ENCODE peak calls at places on chromosomes 5 and 9, in eight cellular contexts. N, C, M, B, L, E, Q and I are unnamed samples.

GRCh38 chr5:1686066-1686802 is 113.4 kb downstream of the MRPL36 start:
- DNase-seq in N (no peak), C (no peak), M (peak; percentile 86), B (no peak), L (peak; percentile 6), E (no peak), Q (no peak), I (no peak)

GRCh38 chr5:157710887-157711286 is 20.3 kb upstream of the THG1L start:
- DNase-seq in N (no peak), C (no peak), M (no peak), B (no peak), L (no peak), E (no peak), Q (no peak), I (no peak)

GRCh38 chr9:101527066-101527465 is 6.6 kb upstream of the RNF20 start:
- DNase-seq in N (no peak), C (peak; percentile 21), M (no peak), B (no peak), L (no peak), E (no peak), Q (no peak), I (no peak)

GRCh38 chr9:3332802-3333201 is 193.0 kb downstream of the RFX3 start:
- DNase-seq in N (no peak), C (no peak), M (no peak), B (peak; percentile 88), L (no peak), E (no peak), Q (no peak), I (no peak)

GRCh38 chr5:134043793-134044525 is 39.2 kb upstream of the VDAC1 start:
- DNase-seq in N (no peak), C (no peak), M (no peak), B (no peak), L (no peak), E (no peak), Q (no peak), I (no peak)

GRCh38 chr5:91670565-91670964 is 287.4 kb upstream of the ARRDC3 start:
- DNase-seq in N (no peak), C (no peak), M (no peak), B (no peak), L (no peak), E (peak; percentile 26), Q (no peak), I (no peak)

GRCh38 chr5:93099902-93100347 is 481.1 kb downstream of the NR2F1-AS1 start:
- DNase-seq in N (no peak), C (no peak), M (no peak), B (no peak), L (no peak), E (no peak), Q (no peak), I (no peak)

GRCh38 chr9:109206670-109207069 is 39.6 kb upstream of the FRRS1L start:
- DNase-seq in N (no peak), C (peak; percentile 60), M (no peak), B (no peak), L (no peak), E (no peak), Q (no peak), I (peak; percentile 12)

GRCh38 chr5:118033686-118034338 is 954.5 kb downstream of the DTWD2 start:
- DNase-seq in N (no peak), C (no peak), M (no peak), B (no peak), L (no peak), E (no peak), Q (no peak), I (no peak)

GRCh38 chr5:169583424-169584215 is at the start of gene SPDL1:
- DNase-seq in N (peak; percentile 95), C (peak; percentile 50), M (peak; percentile 98), B (peak; percentile 98), L (peak; percentile 94), E (peak; percentile 95), Q (peak; percentile 96), I (peak; percentile 97)

GRCh38 chr9:77015291-77016048 is 4.0 kb upstream of the FOXB2 start:
- DNase-seq in N (no peak), C (no peak), M (peak; percentile 53), B (no peak), L (no peak), E (no peak), Q (peak; percentile 38), I (no peak)

GRCh38 chr5:79513519-79514390 is at the start of gene HOMER1:
- DNase-seq in N (peak; percentile 76), C (peak; percentile 54), M (no peak), B (peak; percentile 83), L (peak; percentile 51), E (peak; percentile 84), Q (peak; percentile 91), I (peak; percentile 87)
- TF ChIP-seq POLR2A in N (no peak), C (peak; percentile 79), M (peak; percentile 55), B (peak; percentile 59), L (no peak), E (no peak), Q (no peak), I (no peak)

DNA sequence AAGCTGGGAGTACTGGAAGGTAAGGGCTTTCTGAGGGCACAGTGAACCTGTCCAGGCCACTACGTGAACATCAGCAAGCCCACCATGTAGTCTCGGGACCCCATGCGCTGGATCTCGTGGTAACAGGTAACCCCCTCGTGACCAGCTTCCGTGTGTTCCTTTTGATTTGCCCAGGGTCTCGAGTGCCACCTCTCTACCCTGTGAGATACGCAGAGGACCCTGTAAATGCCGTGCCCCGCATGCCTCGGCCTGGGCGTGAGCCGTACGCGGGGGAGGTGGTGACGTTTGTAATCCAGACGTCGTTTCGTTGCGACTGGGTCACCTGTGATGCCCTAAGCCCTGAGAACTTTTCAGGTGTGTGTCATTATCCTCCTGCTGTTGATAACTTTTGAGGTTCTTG is 45.5 kb downstream of the TENT4A start:
- DNase-seq in N (no peak), C (no peak), M (no peak), B (no peak), L (no peak), E (no peak), Q (no peak), I (no peak)
- TF ChIP-seq POLR2A in N (no peak), C (no peak), M (no peak), B (no peak), L (no peak), E (no peak), Q (no peak), I (no peak)

GRCh38 chr5:96836817-96837216 is 29.1 kb upstream of the ERAP1 start:
- DNase-seq in N (no peak), C (no peak), M (no peak), B (no peak), L (no peak), E (no peak), Q (no peak), I (no peak)

GRCh38 chr5:96838483-96839395 is 31.0 kb upstream of the ERAP1 start:
- DNase-seq in N (no peak), C (no peak), M (no peak), B (peak; percentile 62), L (no peak), E (no peak), Q (no peak), I (no peak)

GRCh38 chr5:96835727-96836126 is 28.0 kb upstream of the ERAP1 start:
- DNase-seq in N (no peak), C (no peak), M (no peak), B (no peak), L (no peak), E (no peak), Q (no peak), I (no peak)

GRCh38 chr5:96834016-96834415 is 26.3 kb upstream of the ERAP1 start:
- DNase-seq in N (no peak), C (no peak), M (no peak), B (no peak), L (no peak), E (no peak), Q (no peak), I (no peak)

GRCh38 chr5:96837303-96837702 is 29.6 kb upstream of the ERAP1 start:
- DNase-seq in N (no peak), C (no peak), M (no peak), B (no peak), L (no peak), E (no peak), Q (no peak), I (no peak)
- TF ChIP-seq POLR2A in N (no peak), C (no peak), M (no peak), B (no peak), L (no peak), E (no peak), Q (no peak), I (no peak)

GRCh38 chr9:125603478-125604021 is 103.5 kb downstream of the MAPKAP1 start:
- DNase-seq in N (no peak), C (no peak), M (no peak), B (no peak), L (no peak), E (no peak), Q (no peak), I (no peak)

GRCh38 chr9:125600194-125600593 is 106.8 kb downstream of the MAPKAP1 start:
- DNase-seq in N (peak; percentile 39), C (no peak), M (no peak), B (no peak), L (no peak), E (no peak), Q (no peak), I (peak; percentile 9)

GRCh38 chr9:125604189-125604588 is 102.8 kb downstream of the MAPKAP1 start:
- DNase-seq in N (no peak), C (no peak), M (no peak), B (no peak), L (no peak), E (no peak), Q (no peak), I (no peak)

DNA sequence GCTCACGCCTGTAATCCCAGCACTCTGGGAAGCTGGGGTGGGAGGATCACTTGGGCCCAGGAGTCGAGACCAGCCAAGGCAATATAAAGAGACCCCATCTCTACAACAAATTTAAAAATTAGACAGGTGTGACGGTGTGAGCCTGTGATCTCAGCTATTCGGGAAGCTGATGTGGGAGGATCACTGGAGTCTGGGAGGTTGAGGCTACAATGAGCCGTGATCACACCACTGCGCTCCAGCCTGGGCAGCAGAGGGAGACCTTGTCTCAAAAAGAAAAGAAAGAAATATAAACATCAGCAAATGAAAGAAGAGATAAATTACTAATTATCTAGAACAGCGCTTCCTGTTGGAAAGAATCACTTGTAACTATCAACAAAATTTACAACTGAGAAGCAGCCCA is 105.0 kb downstream of the MAPKAP1 start:
- DNase-seq in N (no peak), C (no peak), M (no peak), B (no peak), L (no peak), E (no peak), Q (no peak), I (no peak)
- TF ChIP-seq POLR2A in N (no peak), C (no peak), M (no peak), B (no peak), L (no peak), E (no peak), Q (no peak), I (no peak)

DNA sequence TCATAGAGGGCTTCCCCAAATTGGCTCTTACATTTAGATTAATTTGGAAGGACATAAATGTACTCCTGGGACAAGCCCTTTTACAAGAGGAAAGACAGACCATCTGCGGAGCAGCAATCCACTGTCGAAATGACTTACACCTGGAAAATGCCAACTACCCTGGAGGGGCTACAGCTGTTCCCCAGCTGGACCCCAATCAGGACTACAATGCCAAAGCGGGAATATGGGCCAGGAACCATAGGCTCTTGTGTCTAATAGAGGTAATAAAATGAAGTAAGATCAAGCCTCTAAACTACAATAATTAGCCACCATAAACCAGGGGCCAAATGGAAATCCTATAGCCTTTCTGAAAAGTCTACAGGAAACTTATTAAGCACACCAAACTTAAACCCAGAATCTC is 581.3 kb downstream of the PDE4D start:
- DNase-seq in N (no peak), C (no peak), M (no peak), B (no peak), L (no peak), E (no peak), Q (no peak), I (no peak)
- TF ChIP-seq POLR2A in N (no peak), C (no peak), M (no peak), B (no peak), L (no peak), E (no peak), Q (no peak), I (no peak)